ENCODE peak calls at places on chromosomes 7 and 10, in seven cellular contexts. One of them, this sample, is unnamed.

GRCh38 chr10:90321132-90321816 is 536.6 kb downstream of the HTR7 start:
- DNase-seq in upper lobe of right lung: no peak
- DNase-seq in colonic mucosa: no peak
- DNase-seq in RWPE2: no peak
- DNase-seq in mammary epithelial cell: peak; percentile 27
- DNase-seq in DND-41: no peak
- DNase-seq in effector memory CD4-positive, alpha-beta T cell: no peak
- DNase-seq in this sample: no peak

GRCh38 chr7:40429821-40430220 is 295.0 kb downstream of the SUGCT start:
- DNase-seq in mammary epithelial cell: no peak
- DNase-seq in colonic mucosa: no peak
- DNase-seq in upper lobe of right lung: no peak
- DNase-seq in RWPE2: no peak
- DNase-seq in effector memory CD4-positive, alpha-beta T cell: no peak
- DNase-seq in DND-41: no peak
- DNase-seq in this sample: no peak

GRCh38 chr10:63320683-63321082 is 145.1 kb downstream of the JMJD1C start:
- DNase-seq in RWPE2: no peak
- DNase-seq in DND-41: no peak
- DNase-seq in colonic mucosa: no peak
- DNase-seq in mammary epithelial cell: no peak
- DNase-seq in upper lobe of right lung: no peak
- DNase-seq in effector memory CD4-positive, alpha-beta T cell: no peak
- DNase-seq in this sample: no peak

GRCh38 chr10:67612577-67613537 is 83.1 kb downstream of the CTNNA3 start:
- DNase-seq in DND-41: peak; percentile 60
- DNase-seq in upper lobe of right lung: no peak
- DNase-seq in effector memory CD4-positive, alpha-beta T cell: peak; percentile 48
- DNase-seq in RWPE2: no peak
- DNase-seq in mammary epithelial cell: peak; percentile 45
- DNase-seq in colonic mucosa: no peak
- DNase-seq in this sample: no peak

GRCh38 chr10:15482168-15482567 is 111.1 kb upstream of the FAM171A1 start:
- DNase-seq in RWPE2: no peak
- DNase-seq in DND-41: no peak
- DNase-seq in effector memory CD4-positive, alpha-beta T cell: no peak
- DNase-seq in upper lobe of right lung: no peak
- DNase-seq in colonic mucosa: no peak
- DNase-seq in mammary epithelial cell: no peak
- DNase-seq in this sample: no peak

GRCh38 chr7:51354897-51355296 is 38.3 kb upstream of the COBL start:
- DNase-seq in colonic mucosa: no peak
- DNase-seq in DND-41: peak; percentile 10
- DNase-seq in effector memory CD4-positive, alpha-beta T cell: no peak
- DNase-seq in RWPE2: no peak
- DNase-seq in upper lobe of right lung: no peak
- DNase-seq in mammary epithelial cell: no peak
- DNase-seq in this sample: no peak

GRCh38 chr10:5537684-5538083 is 12.9 kb downstream of the CALML3 start:
- DNase-seq in mammary epithelial cell: no peak
- DNase-seq in DND-41: no peak
- DNase-seq in RWPE2: no peak
- DNase-seq in effector memory CD4-positive, alpha-beta T cell: no peak
- DNase-seq in upper lobe of right lung: peak; percentile 3
- DNase-seq in colonic mucosa: no peak
- DNase-seq in this sample: no peak

GRCh38 chr10:11560076-11560709 is 51.3 kb downstream of the USP6NL start:
- DNase-seq in upper lobe of right lung: no peak
- DNase-seq in effector memory CD4-positive, alpha-beta T cell: no peak
- DNase-seq in colonic mucosa: no peak
- DNase-seq in mammary epithelial cell: no peak
- DNase-seq in DND-41: no peak
- DNase-seq in RWPE2: no peak
- DNase-seq in this sample: no peak

GRCh38 chr7:65475734-65476319 is 102.2 kb downstream of the ZNF92 start:
- DNase-seq in mammary epithelial cell: peak; percentile 58
- DNase-seq in RWPE2: no peak
- DNase-seq in DND-41: peak; percentile 83
- DNase-seq in effector memory CD4-positive, alpha-beta T cell: peak; percentile 2
- DNase-seq in colonic mucosa: no peak
- DNase-seq in upper lobe of right lung: no peak
- DNase-seq in this sample: no peak

GRCh38 chr10:127405221-127405620 is 143.9 kb upstream of the NPS start:
- DNase-seq in upper lobe of right lung: no peak
- DNase-seq in effector memory CD4-positive, alpha-beta T cell: no peak
- DNase-seq in DND-41: no peak
- DNase-seq in RWPE2: no peak
- DNase-seq in colonic mucosa: no peak
- DNase-seq in mammary epithelial cell: no peak
- DNase-seq in this sample: no peak

GRCh38 chr10:77946084-77946483 is 19.5 kb upstream of the DLG5 start:
- DNase-seq in DND-41: no peak
- DNase-seq in RWPE2: no peak
- DNase-seq in effector memory CD4-positive, alpha-beta T cell: no peak
- DNase-seq in colonic mucosa: no peak
- DNase-seq in mammary epithelial cell: no peak
- DNase-seq in upper lobe of right lung: no peak
- DNase-seq in this sample: no peak

GRCh38 chr7:8913687-8914086 is 480.3 kb downstream of the NXPH1 start:
- DNase-seq in RWPE2: no peak
- DNase-seq in mammary epithelial cell: no peak
- DNase-seq in colonic mucosa: no peak
- DNase-seq in DND-41: no peak
- DNase-seq in upper lobe of right lung: no peak
- DNase-seq in effector memory CD4-positive, alpha-beta T cell: no peak
- DNase-seq in this sample: no peak

GRCh38 chr10:100653957-100654834 is 91.2 kb upstream of the PAX2 start:
- DNase-seq in upper lobe of right lung: no peak
- DNase-seq in effector memory CD4-positive, alpha-beta T cell: no peak
- DNase-seq in mammary epithelial cell: no peak
- DNase-seq in colonic mucosa: no peak
- DNase-seq in RWPE2: no peak
- DNase-seq in DND-41: peak; percentile 67
- DNase-seq in this sample: no peak

GRCh38 chr10:79185796-79186374 is 117.1 kb downstream of the ZMIZ1 start:
- DNase-seq in upper lobe of right lung: no peak
- DNase-seq in mammary epithelial cell: no peak
- DNase-seq in colonic mucosa: no peak
- DNase-seq in DND-41: no peak
- DNase-seq in RWPE2: no peak
- DNase-seq in effector memory CD4-positive, alpha-beta T cell: no peak
- DNase-seq in this sample: no peak

GRCh38 chr10:73368238-73368637 is 9.6 kb upstream of the CFAP70 start:
- DNase-seq in DND-41: no peak
- DNase-seq in effector memory CD4-positive, alpha-beta T cell: no peak
- DNase-seq in mammary epithelial cell: peak; percentile 46
- DNase-seq in colonic mucosa: no peak
- DNase-seq in upper lobe of right lung: no peak
- DNase-seq in RWPE2: no peak
- DNase-seq in this sample: no peak

GRCh38 chr10:75865413-75865812 is 434.0 kb downstream of the LRMDA start:
- DNase-seq in mammary epithelial cell: peak; percentile 17
- DNase-seq in RWPE2: no peak
- DNase-seq in colonic mucosa: no peak
- DNase-seq in DND-41: no peak
- DNase-seq in effector memory CD4-positive, alpha-beta T cell: no peak
- DNase-seq in upper lobe of right lung: no peak
- DNase-seq in this sample: no peak

GRCh38 chr10:114631678-114632417 is 26.2 kb downstream of the ABLIM1 start:
- DNase-seq in upper lobe of right lung: peak; percentile 72
- DNase-seq in effector memory CD4-positive, alpha-beta T cell: no peak
- DNase-seq in colonic mucosa: peak; percentile 67
- DNase-seq in DND-41: no peak
- DNase-seq in RWPE2: no peak
- DNase-seq in mammary epithelial cell: no peak
- DNase-seq in this sample: no peak

GRCh38 chr7:15600298-15600697 is 38.5 kb upstream of the AGMO start:
- DNase-seq in colonic mucosa: no peak
- DNase-seq in effector memory CD4-positive, alpha-beta T cell: no peak
- DNase-seq in RWPE2: no peak
- DNase-seq in mammary epithelial cell: no peak
- DNase-seq in DND-41: no peak
- DNase-seq in upper lobe of right lung: no peak
- DNase-seq in this sample: no peak

GRCh38 chr10:104334965-104335650 is 3.2 kb downstream of the ITPRIP start:
- DNase-seq in colonic mucosa: peak; percentile 16
- DNase-seq in upper lobe of right lung: no peak
- DNase-seq in mammary epithelial cell: peak; percentile 33
- DNase-seq in effector memory CD4-positive, alpha-beta T cell: no peak
- DNase-seq in DND-41: no peak
- DNase-seq in RWPE2: no peak
- DNase-seq in this sample: no peak

GRCh38 chr7:145031162-145031561 is 195.3 kb upstream of the TPK1 start:
- DNase-seq in colonic mucosa: no peak
- DNase-seq in mammary epithelial cell: no peak
- DNase-seq in upper lobe of right lung: no peak
- DNase-seq in DND-41: no peak
- DNase-seq in RWPE2: no peak
- DNase-seq in effector memory CD4-positive, alpha-beta T cell: no peak
- DNase-seq in this sample: no peak

GRCh38 chr10:16606421-16606820 is 84.7 kb upstream of the C1QL3 start:
- DNase-seq in upper lobe of right lung: no peak
- DNase-seq in effector memory CD4-positive, alpha-beta T cell: no peak
- DNase-seq in colonic mucosa: no peak
- DNase-seq in DND-41: no peak
- DNase-seq in mammary epithelial cell: no peak
- DNase-seq in RWPE2: no peak
- DNase-seq in this sample: no peak

GRCh38 chr7:3154881-3155494 is 111.3 kb upstream of the CARD11 start:
- DNase-seq in mammary epithelial cell: peak; percentile 46
- DNase-seq in RWPE2: no peak
- DNase-seq in colonic mucosa: peak; percentile 42
- DNase-seq in upper lobe of right lung: peak; percentile 19
- DNase-seq in effector memory CD4-positive, alpha-beta T cell: peak; percentile 44
- DNase-seq in DND-41: peak; percentile 50
- DNase-seq in this sample: no peak

GRCh38 chr7:10845225-10845624 is 128.4 kb upstream of the PHF14 start:
- DNase-seq in effector memory CD4-positive, alpha-beta T cell: no peak
- DNase-seq in mammary epithelial cell: peak; percentile 1
- DNase-seq in upper lobe of right lung: no peak
- DNase-seq in colonic mucosa: no peak
- DNase-seq in DND-41: no peak
- DNase-seq in RWPE2: no peak
- DNase-seq in this sample: no peak

GRCh38 chr10:60801538-60801937 is 23.3 kb downstream of the CDK1 start:
- DNase-seq in RWPE2: no peak
- DNase-seq in effector memory CD4-positive, alpha-beta T cell: no peak
- DNase-seq in DND-41: no peak
- DNase-seq in mammary epithelial cell: no peak
- DNase-seq in upper lobe of right lung: no peak
- DNase-seq in colonic mucosa: no peak
- DNase-seq in this sample: no peak

GRCh38 chr7:33727415-33727814 is 177.9 kb upstream of the BMPER start:
- DNase-seq in effector memory CD4-positive, alpha-beta T cell: no peak
- DNase-seq in DND-41: no peak
- DNase-seq in mammary epithelial cell: no peak
- DNase-seq in colonic mucosa: no peak
- DNase-seq in upper lobe of right lung: no peak
- DNase-seq in RWPE2: no peak
- DNase-seq in this sample: no peak

DNA sequence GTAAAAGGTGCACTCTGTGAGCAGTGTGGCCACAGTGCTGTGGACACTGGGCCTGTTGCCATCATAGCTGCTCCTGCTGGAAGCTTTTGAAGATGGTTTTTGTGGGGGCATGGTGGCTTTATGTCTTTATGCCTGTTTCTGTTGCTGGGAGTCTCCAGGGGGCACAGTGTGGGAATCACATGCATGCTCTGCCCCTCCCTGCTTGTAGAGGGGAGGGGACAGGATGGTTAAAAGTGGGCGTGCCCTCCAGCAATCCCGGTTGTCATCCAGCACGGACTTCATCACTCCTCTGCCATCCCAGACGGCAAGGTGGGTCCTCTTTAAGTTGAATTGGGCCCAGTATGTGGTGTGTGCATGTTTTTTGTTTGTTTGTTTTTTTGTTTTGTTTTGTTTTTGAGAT is 20.2 kb downstream of the OGDH start:
- DNase-seq in colonic mucosa: no peak
- DNase-seq in RWPE2: no peak
- DNase-seq in effector memory CD4-positive, alpha-beta T cell: no peak
- DNase-seq in mammary epithelial cell: no peak
- DNase-seq in DND-41: no peak
- DNase-seq in upper lobe of right lung: no peak
- DNase-seq in this sample: no peak
- H3K27ac ChIP-seq in colonic mucosa: no peak overlapping the region
- H3K27ac ChIP-seq in RWPE2: no peak overlapping the region
- H3K27ac ChIP-seq in effector memory CD4-positive, alpha-beta T cell: peak overlapping the region; percentile 76
- H3K27ac ChIP-seq in mammary epithelial cell: no peak overlapping the region
- H3K27ac ChIP-seq in DND-41: no peak overlapping the region
- H3K27ac ChIP-seq in upper lobe of right lung: no peak overlapping the region
- H3K27ac ChIP-seq in this sample: no peak overlapping the region

DNA sequence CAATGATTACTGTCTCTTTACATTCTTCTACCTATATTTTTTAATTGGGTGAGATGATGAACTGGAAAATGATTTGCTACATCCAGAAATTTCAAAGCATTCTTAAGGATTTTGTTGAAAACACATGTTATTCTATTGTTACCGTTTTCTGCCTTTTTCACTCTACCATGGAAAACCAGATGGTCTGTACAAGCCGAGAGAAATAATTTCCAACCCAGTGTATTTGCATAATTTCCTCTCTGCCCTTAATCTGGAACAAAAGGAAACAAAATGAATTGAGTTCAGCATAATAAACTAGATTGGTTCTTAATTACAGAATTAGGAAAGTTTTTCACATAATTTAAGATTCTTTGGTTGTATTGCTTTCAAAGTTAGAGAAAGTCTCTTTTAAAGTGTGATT is 211.2 kb downstream of the CACNB2 start:
- DNase-seq in effector memory CD4-positive, alpha-beta T cell: no peak
- DNase-seq in DND-41: no peak
- DNase-seq in mammary epithelial cell: no peak
- DNase-seq in upper lobe of right lung: no peak
- DNase-seq in RWPE2: no peak
- DNase-seq in colonic mucosa: no peak
- DNase-seq in this sample: no peak
- H3K27ac ChIP-seq in effector memory CD4-positive, alpha-beta T cell: no peak overlapping the region
- H3K27ac ChIP-seq in DND-41: no peak overlapping the region
- H3K27ac ChIP-seq in mammary epithelial cell: no peak overlapping the region
- H3K27ac ChIP-seq in upper lobe of right lung: no peak overlapping the region
- H3K27ac ChIP-seq in RWPE2: no peak overlapping the region
- H3K27ac ChIP-seq in colonic mucosa: no peak overlapping the region
- H3K27ac ChIP-seq in this sample: no peak overlapping the region

DNA sequence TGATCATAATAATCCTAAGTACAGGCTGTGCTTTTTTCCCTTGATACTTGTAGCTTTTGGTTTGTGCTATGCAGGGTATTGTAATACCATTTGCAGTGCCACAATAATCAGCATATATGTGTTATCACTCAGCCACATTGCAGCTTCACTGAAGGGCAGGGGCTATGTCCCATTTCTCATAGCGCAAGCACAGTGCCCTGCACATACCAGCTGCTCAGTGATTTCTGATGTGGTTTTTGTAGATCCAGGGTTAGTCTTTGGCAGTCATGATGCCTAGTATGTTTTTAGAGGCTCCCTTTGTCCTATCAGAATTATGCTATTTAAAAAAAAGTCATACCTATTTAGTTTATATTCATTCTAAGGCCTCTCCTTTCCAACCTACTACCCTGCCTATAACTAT is 25.8 kb downstream of the MET start:
- DNase-seq in RWPE2: no peak
- DNase-seq in DND-41: no peak
- DNase-seq in effector memory CD4-positive, alpha-beta T cell: no peak
- DNase-seq in upper lobe of right lung: no peak
- DNase-seq in mammary epithelial cell: no peak
- DNase-seq in colonic mucosa: no peak
- DNase-seq in this sample: no peak
- H3K27ac ChIP-seq in RWPE2: no peak overlapping the region
- H3K27ac ChIP-seq in DND-41: no peak overlapping the region
- H3K27ac ChIP-seq in effector memory CD4-positive, alpha-beta T cell: no peak overlapping the region
- H3K27ac ChIP-seq in upper lobe of right lung: no peak overlapping the region
- H3K27ac ChIP-seq in mammary epithelial cell: no peak overlapping the region
- H3K27ac ChIP-seq in colonic mucosa: no peak overlapping the region
- H3K27ac ChIP-seq in this sample: no peak overlapping the region

GRCh38 chr7:106615808-106616691 is 44.9 kb downstream of the CCDC71L start:
- DNase-seq in DND-41: no peak
- DNase-seq in effector memory CD4-positive, alpha-beta T cell: no peak
- DNase-seq in mammary epithelial cell: no peak
- DNase-seq in upper lobe of right lung: no peak
- DNase-seq in colonic mucosa: no peak
- DNase-seq in RWPE2: no peak
- DNase-seq in this sample: no peak
- H3K27ac ChIP-seq in DND-41: no peak overlapping the region
- H3K27ac ChIP-seq in effector memory CD4-positive, alpha-beta T cell: no peak overlapping the region
- H3K27ac ChIP-seq in mammary epithelial cell: no peak overlapping the region
- H3K27ac ChIP-seq in upper lobe of right lung: no peak overlapping the region
- H3K27ac ChIP-seq in colonic mucosa: no peak overlapping the region
- H3K27ac ChIP-seq in RWPE2: no peak overlapping the region
- H3K27ac ChIP-seq in this sample: no peak overlapping the region

This sample was measured in epithelial cell of prostate.